ENCODE peak calls at places on chromosome 10, in five cellular contexts. One of them, this sample, is unnamed.

GRCh38 chr10:102457591-102458150 is 6.3 kb upstream of the C10orf95 start:
- DNase-seq in AG04450: no peak
- DNase-seq in CD8-positive, alpha-beta T cell: no peak
- DNase-seq in uterus: no peak
- DNase-seq in GM12865: no peak
- DNase-seq in this sample: no peak

GRCh38 chr10:35567951-35568350 is 37.2 kb upstream of the GJD4 start:
- DNase-seq in AG04450: no peak
- DNase-seq in CD8-positive, alpha-beta T cell: no peak
- DNase-seq in GM12865: no peak
- DNase-seq in uterus: no peak
- DNase-seq in this sample: no peak

GRCh38 chr10:34134602-34135001 is 680.5 kb downstream of the PARD3 start:
- DNase-seq in CD8-positive, alpha-beta T cell: no peak
- DNase-seq in AG04450: no peak
- DNase-seq in uterus: no peak
- DNase-seq in GM12865: no peak
- DNase-seq in this sample: no peak

GRCh38 chr10:110918633-110919348 is at the start of gene BBIP1:
- DNase-seq in GM12865: peak; percentile 96
- DNase-seq in AG04450: peak; percentile 99
- DNase-seq in CD8-positive, alpha-beta T cell: peak; percentile 72
- DNase-seq in uterus: no peak
- DNase-seq in this sample: peak; percentile 100

GRCh38 chr10:71772832-71773220 is 494 bp downstream of the VSIR start:
- DNase-seq in GM12865: no peak
- DNase-seq in uterus: no peak
- DNase-seq in CD8-positive, alpha-beta T cell: no peak
- DNase-seq in AG04450: no peak
- DNase-seq in this sample: no peak

GRCh38 chr10:80472234-80473095 is 18.4 kb downstream of the TSPAN14 start:
- DNase-seq in AG04450: peak; percentile 49
- DNase-seq in GM12865: peak; percentile 89
- DNase-seq in uterus: no peak
- DNase-seq in CD8-positive, alpha-beta T cell: no peak
- DNase-seq in this sample: peak; percentile 41

GRCh38 chr10:111410740-111411139 is 333.9 kb downstream of the ADRA2A start:
- DNase-seq in AG04450: no peak
- DNase-seq in GM12865: no peak
- DNase-seq in CD8-positive, alpha-beta T cell: no peak
- DNase-seq in uterus: no peak
- DNase-seq in this sample: no peak

GRCh38 chr10:86556933-86557649 is 35.5 kb upstream of the WAPL start:
- DNase-seq in AG04450: no peak
- DNase-seq in CD8-positive, alpha-beta T cell: no peak
- DNase-seq in uterus: no peak
- DNase-seq in GM12865: no peak
- DNase-seq in this sample: no peak

GRCh38 chr10:114271779-114272167 is 32.7 kb downstream of the VWA2 start:
- DNase-seq in AG04450: peak; percentile 76
- DNase-seq in CD8-positive, alpha-beta T cell: no peak
- DNase-seq in GM12865: no peak
- DNase-seq in uterus: peak; percentile 57
- DNase-seq in this sample: peak; percentile 86

GRCh38 chr10:35768011-35768410 is 125.9 kb upstream of the FZD8 start:
- DNase-seq in uterus: no peak
- DNase-seq in AG04450: no peak
- DNase-seq in CD8-positive, alpha-beta T cell: no peak
- DNase-seq in GM12865: no peak
- DNase-seq in this sample: no peak

GRCh38 chr10:29637537-29637936 is 2.8 kb upstream of the SVIL start:
- DNase-seq in uterus: no peak
- DNase-seq in CD8-positive, alpha-beta T cell: no peak
- DNase-seq in AG04450: no peak
- DNase-seq in GM12865: no peak
- DNase-seq in this sample: no peak

GRCh38 chr10:30683496-30683895 is 53.9 kb upstream of the LYZL2 start:
- DNase-seq in CD8-positive, alpha-beta T cell: no peak
- DNase-seq in AG04450: no peak
- DNase-seq in GM12865: no peak
- DNase-seq in uterus: no peak
- DNase-seq in this sample: no peak

GRCh38 chr10:22606164-22606614 is 108.2 kb downstream of the PIP4K2A start:
- DNase-seq in CD8-positive, alpha-beta T cell: no peak
- DNase-seq in AG04450: no peak
- DNase-seq in GM12865: peak; percentile 97
- DNase-seq in uterus: no peak
- DNase-seq in this sample: no peak

GRCh38 chr10:110357252-110357780 is 52.6 kb upstream of the SMNDC1 start:
- DNase-seq in uterus: peak; percentile 60
- DNase-seq in AG04450: peak; percentile 97
- DNase-seq in CD8-positive, alpha-beta T cell: no peak
- DNase-seq in GM12865: peak; percentile 87
- DNase-seq in this sample: peak; percentile 89

GRCh38 chr10:58048936-58049335 is 218.8 kb downstream of the IPMK start:
- DNase-seq in uterus: no peak
- DNase-seq in GM12865: no peak
- DNase-seq in AG04450: no peak
- DNase-seq in CD8-positive, alpha-beta T cell: no peak
- DNase-seq in this sample: no peak

GRCh38 chr10:86113983-86114382 is 252.6 kb downstream of the GRID1 start:
- DNase-seq in GM12865: no peak
- DNase-seq in CD8-positive, alpha-beta T cell: no peak
- DNase-seq in AG04450: no peak
- DNase-seq in uterus: no peak
- DNase-seq in this sample: no peak

GRCh38 chr10:86586516-86586915 is 64.9 kb upstream of the WAPL start:
- DNase-seq in CD8-positive, alpha-beta T cell: no peak
- DNase-seq in uterus: peak; percentile 27
- DNase-seq in GM12865: no peak
- DNase-seq in AG04450: no peak
- DNase-seq in this sample: no peak

GRCh38 chr10:11036424-11037011 is 18.8 kb downstream of the CELF2 start:
- DNase-seq in CD8-positive, alpha-beta T cell: no peak
- DNase-seq in uterus: no peak
- DNase-seq in GM12865: no peak
- DNase-seq in AG04450: peak; percentile 16
- DNase-seq in this sample: peak; percentile 11

GRCh38 chr10:80614576-80615416 is 77.1 kb downstream of the SH2D4B start:
- DNase-seq in AG04450: no peak
- DNase-seq in GM12865: no peak
- DNase-seq in uterus: no peak
- DNase-seq in CD8-positive, alpha-beta T cell: no peak
- DNase-seq in this sample: no peak

GRCh38 chr10:48457949-48458661 is 146.8 kb downstream of the ARHGAP22 start:
- DNase-seq in GM12865: no peak
- DNase-seq in uterus: no peak
- DNase-seq in AG04450: no peak
- DNase-seq in CD8-positive, alpha-beta T cell: no peak
- DNase-seq in this sample: no peak

GRCh38 chr10:21329995-21330627 is 195.4 kb downstream of the SKIDA1 start:
- DNase-seq in CD8-positive, alpha-beta T cell: no peak
- DNase-seq in uterus: no peak
- DNase-seq in GM12865: no peak
- DNase-seq in AG04450: peak; percentile 62
- DNase-seq in this sample: peak; percentile 74

GRCh38 chr10:79391231-79392019 is 44.2 kb downstream of the PPIF start:
- DNase-seq in GM12865: no peak
- DNase-seq in AG04450: no peak
- DNase-seq in CD8-positive, alpha-beta T cell: no peak
- DNase-seq in uterus: peak; percentile 36
- DNase-seq in this sample: no peak

GRCh38 chr10:36256166-36256565 is 614.1 kb upstream of the FZD8 start:
- DNase-seq in GM12865: no peak
- DNase-seq in CD8-positive, alpha-beta T cell: no peak
- DNase-seq in AG04450: no peak
- DNase-seq in uterus: no peak
- DNase-seq in this sample: no peak

GRCh38 chr10:93894516-93895378 is 969 bp downstream of the SLC35G1 start:
- DNase-seq in GM12865: no peak
- DNase-seq in uterus: no peak
- DNase-seq in AG04450: no peak
- DNase-seq in CD8-positive, alpha-beta T cell: no peak
- DNase-seq in this sample: no peak

GRCh38 chr10:78931333-78932083 is 137.3 kb upstream of the ZMIZ1 start:
- DNase-seq in uterus: peak; percentile 80
- DNase-seq in CD8-positive, alpha-beta T cell: no peak
- DNase-seq in AG04450: peak; percentile 63
- DNase-seq in GM12865: no peak
- DNase-seq in this sample: peak; percentile 83

GRCh38 chr10:75294866-75295692 is 59.3 kb upstream of the COMTD1 start:
- DNase-seq in AG04450: peak; percentile 86
- DNase-seq in GM12865: peak; percentile 48
- DNase-seq in CD8-positive, alpha-beta T cell: peak; percentile 40
- DNase-seq in uterus: peak; percentile 89
- DNase-seq in this sample: peak; percentile 10
- TF ChIP-seq CTCF in AG04450: no peak
- TF ChIP-seq CTCF in GM12865: peak; percentile 4
- TF ChIP-seq CTCF in CD8-positive, alpha-beta T cell: peak; percentile 37
- TF ChIP-seq CTCF in uterus: no peak
- TF ChIP-seq CTCF in this sample: no peak

DNA sequence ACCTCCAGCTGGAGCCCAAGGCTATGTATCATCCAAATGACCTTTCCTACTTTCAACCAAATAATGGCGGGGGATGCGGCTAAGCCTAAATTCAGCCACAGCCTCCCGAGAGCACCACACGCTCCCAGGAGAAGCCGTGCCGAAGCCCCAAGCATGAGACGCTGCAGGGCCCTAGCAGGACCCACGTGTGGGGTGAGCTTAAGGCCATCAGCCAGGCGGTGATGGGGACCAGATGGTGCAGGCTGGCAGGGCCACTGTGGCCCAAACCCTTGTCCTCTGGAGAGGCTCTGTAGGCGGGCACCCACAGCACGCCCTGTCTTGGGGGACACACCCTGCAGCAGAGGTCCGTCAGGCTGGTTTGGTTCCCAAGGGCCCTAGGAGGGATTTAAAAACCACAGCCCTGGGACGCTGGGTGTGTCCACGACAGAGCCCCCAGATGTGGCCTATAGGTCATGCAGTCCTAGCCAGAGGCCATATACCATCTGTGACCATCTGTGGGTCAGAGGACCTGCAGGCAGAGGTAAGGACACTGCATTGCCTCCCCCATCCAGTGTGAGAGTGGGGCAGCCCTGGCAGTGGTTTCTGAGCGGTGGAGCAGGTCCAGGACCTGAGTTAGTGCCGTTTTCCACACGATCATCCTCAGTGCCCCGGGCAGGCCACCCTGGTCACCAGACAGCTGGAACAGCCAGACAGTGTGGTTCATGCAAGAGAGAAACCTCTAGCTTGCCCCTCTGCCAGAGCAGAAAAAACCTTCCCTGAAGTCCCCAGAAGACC is 39.6 kb upstream of the INPP5A start:
- DNase-seq in uterus: peak; percentile 19
- DNase-seq in GM12865: no peak
- DNase-seq in CD8-positive, alpha-beta T cell: no peak
- DNase-seq in AG04450: no peak
- DNase-seq in this sample: no peak
- H3K4me3 ChIP-seq in uterus: no peak overlapping the region
- H3K4me3 ChIP-seq in GM12865: no peak overlapping the region
- H3K4me3 ChIP-seq in CD8-positive, alpha-beta T cell: no peak overlapping the region
- H3K4me3 ChIP-seq in AG04450: no peak overlapping the region
- H3K4me3 ChIP-seq in this sample: no peak overlapping the region

DNA sequence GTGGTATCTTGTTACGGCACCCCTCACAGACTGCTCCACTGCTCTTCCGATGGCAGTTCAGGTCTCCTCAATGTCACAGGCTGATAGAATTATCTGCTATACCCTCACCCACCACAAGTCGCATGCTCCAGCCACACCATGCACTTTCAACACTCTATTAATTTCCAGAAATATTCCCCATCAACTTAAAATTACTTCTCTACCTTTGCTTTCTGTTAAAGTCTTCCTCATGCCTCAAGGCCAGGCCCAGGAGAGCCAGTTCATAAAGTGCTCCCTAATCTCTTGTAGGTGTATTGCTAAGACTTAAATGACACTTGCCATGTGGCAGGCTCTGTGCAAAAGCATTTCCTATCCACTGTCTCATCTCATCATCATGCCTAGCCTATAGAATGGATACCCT is 105.9 kb upstream of the ARID5B start:
- DNase-seq in AG04450: no peak
- DNase-seq in CD8-positive, alpha-beta T cell: no peak
- DNase-seq in uterus: no peak
- DNase-seq in GM12865: no peak
- DNase-seq in this sample: no peak
- TF ChIP-seq CTCF in AG04450: no peak
- TF ChIP-seq CTCF in CD8-positive, alpha-beta T cell: no peak
- TF ChIP-seq CTCF in uterus: no peak
- TF ChIP-seq CTCF in GM12865: peak; percentile 22
- TF ChIP-seq CTCF in this sample: peak; percentile 3

DNA sequence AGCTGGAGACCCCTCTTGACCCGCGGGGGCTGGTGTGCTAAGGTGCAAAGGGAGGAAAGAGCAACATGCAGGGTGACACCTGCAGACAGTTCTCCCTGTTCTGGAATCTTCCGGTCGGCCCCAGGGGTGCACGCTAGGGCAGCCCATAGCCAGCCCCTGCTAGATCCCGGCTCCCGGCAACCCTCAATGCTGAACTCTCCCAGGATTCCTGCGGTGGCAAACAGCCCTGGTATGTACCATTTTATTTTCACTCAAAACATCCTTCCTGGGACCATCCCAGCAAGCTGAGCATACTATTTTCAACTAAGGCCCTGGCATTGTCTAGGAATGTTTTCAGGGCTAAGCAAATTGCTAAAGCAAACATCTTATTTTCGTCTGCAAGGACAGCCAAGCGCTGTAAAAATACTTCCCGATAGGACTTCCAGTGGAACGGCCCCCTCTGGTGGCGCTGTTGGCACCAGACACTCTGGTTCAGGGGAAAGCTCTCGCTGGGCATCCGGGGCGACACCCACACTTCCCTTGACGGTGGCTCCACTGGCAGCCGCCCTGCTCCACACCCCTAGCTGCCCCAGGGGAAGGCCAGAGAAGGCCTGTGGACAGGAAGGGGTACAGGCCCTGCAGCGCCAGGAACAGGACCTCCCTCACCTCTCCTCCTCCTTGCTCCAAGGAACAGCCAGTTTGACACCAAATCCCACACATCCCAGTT is 99.4 kb downstream of the CTBP2 start:
- DNase-seq in CD8-positive, alpha-beta T cell: peak; percentile 17
- DNase-seq in uterus: peak; percentile 79
- DNase-seq in GM12865: peak; percentile 50
- DNase-seq in AG04450: peak; percentile 56
- DNase-seq in this sample: peak; percentile 81
- H3K4me3 ChIP-seq in CD8-positive, alpha-beta T cell: no peak overlapping the region
- H3K4me3 ChIP-seq in uterus: peak overlapping the region; percentile 4
- H3K4me3 ChIP-seq in GM12865: no peak overlapping the region
- H3K4me3 ChIP-seq in AG04450: no peak overlapping the region
- H3K4me3 ChIP-seq in this sample: no peak overlapping the region

DNA sequence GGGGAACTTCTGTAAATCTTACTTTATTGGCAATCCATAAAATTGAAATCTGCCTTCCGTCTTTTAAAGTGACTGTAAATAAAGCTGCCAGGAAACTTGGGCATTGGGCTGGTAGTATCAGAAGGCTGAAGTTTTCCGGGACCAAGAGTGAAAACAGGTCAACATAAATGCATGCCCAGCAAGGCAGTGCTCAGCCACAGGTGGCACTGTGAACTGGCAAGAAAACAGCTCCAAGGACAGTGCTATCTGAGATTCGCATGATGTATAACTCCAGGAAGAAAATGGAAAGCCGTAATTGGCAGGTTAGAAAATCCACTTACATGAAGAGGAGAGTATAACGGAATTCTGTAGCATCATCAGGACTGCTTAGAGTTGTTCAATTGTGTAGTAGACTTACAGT is 1.9 kb upstream of the INSYN2A start:
- DNase-seq in CD8-positive, alpha-beta T cell: no peak
- DNase-seq in uterus: no peak
- DNase-seq in GM12865: no peak
- DNase-seq in AG04450: no peak
- DNase-seq in this sample: no peak
- TF ChIP-seq CTCF in CD8-positive, alpha-beta T cell: no peak
- TF ChIP-seq CTCF in uterus: no peak
- TF ChIP-seq CTCF in GM12865: no peak
- TF ChIP-seq CTCF in AG04450: no peak
- TF ChIP-seq CTCF in this sample: peak; percentile 11